ENCODE peak calls at places on chromosome 13, in six cellular contexts. N, M, F, J, D and H are unnamed samples.

GRCh38 chr13:21730186-21730880 is 59.5 kb downstream of the FGF9 start:
- DNase-seq in N (no peak), M (no peak), F (no peak), J (no peak), D (no peak), H (no peak)

GRCh38 chr13:66937423-66937822 is 292.7 kb downstream of the PCDH9 start:
- DNase-seq in N (no peak), M (no peak), F (no peak), J (no peak), D (no peak), H (no peak)

GRCh38 chr13:65653548-65654078 is 1576.5 kb downstream of the PCDH9 start:
- DNase-seq in N (no peak), M (no peak), F (no peak), J (no peak), D (peak; percentile 42), H (no peak)

GRCh38 chr13:47545206-47545605 is 455.9 kb downstream of the SUCLA2 start:
- DNase-seq in N (no peak), M (no peak), F (no peak), J (no peak), D (peak; percentile 35), H (no peak)

GRCh38 chr13:103066079-103066880 is at the start of gene SLC10A2:
- DNase-seq in N (no peak), M (no peak), F (no peak), J (peak; percentile 74), D (no peak), H (no peak)

GRCh38 chr13:112734696-112735547 is 45.1 kb downstream of the ATP11A start:
- DNase-seq in N (no peak), M (no peak), F (no peak), J (no peak), D (peak; percentile 65), H (peak; percentile 30)

GRCh38 chr13:101841687-101842086 is 389.2 kb downstream of the ITGBL1 start:
- DNase-seq in N (no peak), M (no peak), F (no peak), J (no peak), D (no peak), H (no peak)

GRCh38 chr13:25190256-25190655 is 18.2 kb upstream of the AMER2 start:
- DNase-seq in N (no peak), M (no peak), F (no peak), J (no peak), D (no peak), H (no peak)

GRCh38 chr13:26255717-26256277 is 1.9 kb downstream of the CDK8 start:
- DNase-seq in N (no peak), M (no peak), F (no peak), J (no peak), D (peak; percentile 9), H (no peak)

GRCh38 chr13:95608640-95609280 is 35.7 kb downstream of the DZIP1 start:
- DNase-seq in N (no peak), M (no peak), F (no peak), J (no peak), D (no peak), H (no peak)

GRCh38 chr13:21316376-21316775 is 139.9 kb downstream of the MRPL57 start:
- DNase-seq in N (no peak), M (no peak), F (no peak), J (no peak), D (no peak), H (no peak)

GRCh38 chr13:44976949-44977583 is 12.2 kb downstream of the NUFIP1 start:
- DNase-seq in N (no peak), M (no peak), F (no peak), J (no peak), D (no peak), H (no peak)

GRCh38 chr13:30615851-30616311 is 1.8 kb upstream of the USPL1 start:
- DNase-seq in N (no peak), M (no peak), F (no peak), J (peak; percentile 46), D (peak; percentile 43), H (no peak)

GRCh38 chr13:20312292-20312691 is 80.2 kb upstream of the GJB6 start:
- DNase-seq in N (no peak), M (no peak), F (no peak), J (no peak), D (no peak), H (no peak)

GRCh38 chr13:101492251-101492910 is 39.9 kb downstream of the ITGBL1 start:
- DNase-seq in N (no peak), M (no peak), F (no peak), J (no peak), D (peak; percentile 52), H (no peak)

GRCh38 chr13:105363747-105364177 is 1171.7 kb downstream of the EFNB2 start:
- DNase-seq in N (no peak), M (no peak), F (no peak), J (peak; percentile 15), D (no peak), H (no peak)

GRCh38 chr13:93388701-93389100 is 162.1 kb downstream of the GPC6 start:
- DNase-seq in N (no peak), M (no peak), F (peak; percentile 31), J (no peak), D (no peak), H (no peak)